ENCODE peak calls at places on chromosomes 6 and 20, in seven cellular contexts. K is lower lobe of right lung, G is lung, Q is BE2C, V is fibroblast of the aortic adventitia, M is B cell, O is RWPE1. Z is an unnamed sample.

GRCh38 chr6:146829792-146830565 is 231.2 kb downstream of the ADGB start:
- DNase-seq in G (no peak), Q (no peak), V (no peak), O (no peak), K (no peak), M (no peak), Z (no peak)

GRCh38 chr6:118725944-118726343 is 74.6 kb upstream of the CEP85L start:
- DNase-seq in O (no peak), K (no peak), V (no peak), G (no peak), Q (no peak), M (no peak), Z (peak)

GRCh38 chr6:49606696-49607390 is 29.8 kb downstream of the RHAG start:
- DNase-seq in Q (peak), G (no peak), O (peak), K (no peak), V (peak), M (no peak), Z (no peak)

GRCh38 chr6:15297895-15298590 is 52.2 kb downstream of the JARID2 start:
- DNase-seq in V (peak), G (no peak), O (no peak), Q (no peak), K (no peak), M (no peak), Z (no peak)

GRCh38 chr6:165646484-165646883 is 16.6 kb downstream of the PDE10A start:
- DNase-seq in V (no peak), M (no peak), O (no peak), K (no peak), G (no peak), Q (no peak), Z (no peak)

GRCh38 chr20:278607-279571 is 11.7 kb downstream of the C20orf96 start:
- DNase-seq in Q (no peak), V (no peak), O (peak), M (no peak), K (no peak), G (no peak), Z (no peak)

GRCh38 chr20:51092238-51092822 is 69.4 kb upstream of the KCNG1 start:
- DNase-seq in M (no peak), Q (no peak), G (no peak), V (no peak), K (no peak), O (no peak), Z (no peak)

GRCh38 chr6:80003841-80004198 is 629 bp upstream of the TTK start:
- DNase-seq in V (no peak), O (no peak), G (no peak), K (peak), M (peak), Q (peak), Z (peak)

GRCh38 chr6:132404736-132405135 is 3.5 kb upstream of the MOXD1 start:
- DNase-seq in M (no peak), K (no peak), V (no peak), Q (no peak), O (no peak), G (no peak), Z (no peak)

GRCh38 chr6:16756660-16757270 is 4.5 kb downstream of the ATXN1 start:
- DNase-seq in Q (no peak), O (no peak), V (no peak), G (no peak), K (no peak), M (no peak), Z (no peak)

GRCh38 chr6:105331927-105332326 is 71.0 kb downstream of the PREP start:
- DNase-seq in Q (no peak), M (no peak), G (no peak), O (no peak), V (no peak), K (no peak), Z (no peak)

GRCh38 chr20:44279228-44279627 is 31.8 kb downstream of the FITM2 start:
- DNase-seq in G (no peak), O (peak), K (no peak), M (peak), Q (no peak), V (peak), Z (no peak)

GRCh38 chr6:4914412-4915159 is 89.3 kb downstream of the RPP40 start:
- DNase-seq in G (no peak), M (no peak), Q (no peak), K (no peak), O (no peak), V (no peak), Z (peak)

GRCh38 chr6:50091641-50092040 is 41.9 kb upstream of the DEFB112 start:
- DNase-seq in V (no peak), M (no peak), Q (no peak), O (peak), G (no peak), K (no peak), Z (no peak)

GRCh38 chr6:136567688-136568087 is 17.5 kb upstream of the MAP7 start:
- DNase-seq in K (no peak), O (no peak), Q (no peak), G (no peak), V (no peak), M (no peak), Z (no peak)

GRCh38 chr20:34562643-34563042 is 4.1 kb downstream of the MAP1LC3A start:
- DNase-seq in G (no peak), K (no peak), V (no peak), O (no peak), M (no peak), Q (peak), Z (no peak)

GRCh38 chr6:111664565-111665039 is 58.9 kb upstream of the TRAF3IP2 start:
- DNase-seq in M (no peak), Q (no peak), V (peak), O (no peak), K (no peak), G (no peak), Z (no peak)

GRCh38 chr6:147709396-147710272 is 201.1 kb downstream of the SAMD5 start:
- DNase-seq in M (no peak), O (no peak), K (no peak), G (no peak), Q (no peak), V (no peak), Z (no peak)

GRCh38 chr20:32190608-32191415 is 16.7 kb downstream of the PLAGL2 start:
- DNase-seq in Q (no peak), O (no peak), K (no peak), G (no peak), M (no peak), V (no peak), Z (no peak)

GRCh38 chr6:151497935-151498726 is 4.3 kb downstream of the CCDC170 start:
- DNase-seq in O (no peak), Q (no peak), M (no peak), V (no peak), K (no peak), G (no peak), Z (no peak)

GRCh38 chr6:87237804-87238203 is 82.4 kb downstream of the ZNF292 start:
- DNase-seq in G (no peak), Q (no peak), M (no peak), V (peak), K (no peak), O (peak), Z (no peak)

GRCh38 chr20:33707668-33708067 is 12.4 kb downstream of the PXMP4 start:
- DNase-seq in Q (no peak), O (no peak), G (no peak), V (no peak), M (no peak), K (no peak), Z (no peak)

GRCh38 chr20:51667002-51667408 is 101.2 kb downstream of the ATP9A start:
- DNase-seq in O (no peak), Q (no peak), K (no peak), M (no peak), V (no peak), G (no peak), Z (peak)

GRCh38 chr20:2817891-2818595 is 1.9 kb downstream of the TMEM239 start:
- DNase-seq in G (no peak), M (no peak), V (peak), K (no peak), Q (no peak), O (no peak), Z (no peak)

GRCh38 chr20:40807771-40808170 is 118.7 kb upstream of the MAFB start:
- DNase-seq in V (no peak), G (no peak), M (no peak), Q (no peak), K (no peak), O (no peak), Z (no peak)

GRCh38 chr20:38973546-38974120 is 11.5 kb downstream of the DHX35 start:
- DNase-seq in G (no peak), Q (no peak), O (no peak), M (no peak), K (no peak), V (no peak), Z (no peak)

GRCh38 chr6:76697585-76697984 is 625.1 kb upstream of the IMPG1 start:
- DNase-seq in V (peak), O (peak), G (no peak), M (no peak), K (no peak), Q (no peak), Z (no peak)

GRCh38 chr6:159535629-159536028 is 157.4 kb downstream of the SOD2 start:
- DNase-seq in O (no peak), M (no peak), Q (no peak), K (no peak), V (peak), G (no peak), Z (no peak)

GRCh38 chr6:136750821-136751220 is 41.5 kb downstream of the MAP3K5 start:
- DNase-seq in V (peak), Q (no peak), M (no peak), O (no peak), G (no peak), K (no peak), Z (no peak)

GRCh38 chr20:48697845-48698491 is 129.8 kb downstream of the PREX1 start:
- DNase-seq in O (peak), V (peak), G (peak), K (peak), Q (peak), M (no peak), Z (no peak)

DNA sequence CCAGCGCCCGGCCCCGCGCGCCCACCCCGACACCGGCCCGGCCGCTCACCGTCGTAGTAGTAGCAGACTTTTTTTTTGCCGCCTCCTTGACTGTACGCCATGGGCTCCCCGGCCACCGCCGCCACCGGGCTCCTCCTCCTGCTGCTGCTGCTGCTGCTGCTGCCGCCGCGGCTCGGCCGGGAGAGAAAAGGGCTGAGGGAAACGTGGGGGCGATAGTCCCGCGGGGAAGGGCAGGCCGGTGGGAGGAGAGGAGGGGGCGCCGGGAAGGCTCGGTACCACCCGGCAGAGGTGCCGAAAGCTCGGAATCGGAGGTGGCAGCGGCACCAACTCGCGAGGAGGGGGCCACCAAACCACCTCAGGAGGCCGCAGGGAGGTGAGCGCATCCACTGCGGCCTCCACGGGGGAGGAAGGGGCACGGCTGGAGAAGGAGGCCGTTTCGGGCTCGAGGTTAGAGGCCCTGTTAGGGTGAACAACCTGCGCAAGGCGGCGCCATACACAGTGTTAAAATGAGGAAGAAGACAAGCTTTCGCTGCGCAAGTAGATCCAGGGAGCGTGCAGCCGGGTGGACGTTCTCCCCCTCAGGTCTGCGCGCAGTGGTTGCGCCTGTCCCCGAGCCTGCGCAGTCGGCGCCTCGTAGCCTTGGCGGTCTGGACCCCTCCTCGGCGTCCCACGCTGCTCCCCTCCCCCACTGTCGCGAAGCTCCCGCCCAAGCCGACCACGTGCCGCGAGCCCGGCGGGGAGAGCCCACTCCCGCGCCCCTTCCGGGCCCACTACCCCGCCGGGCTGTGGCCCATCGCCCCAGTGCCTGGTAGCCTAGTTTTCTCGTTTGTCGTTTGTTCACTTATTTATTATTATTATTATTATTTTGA is at the start of gene HDAC2:
- DNase-seq in G (peak), K (peak), V (peak), Q (peak), O (peak), M (peak), Z (peak)
- TF ChIP-seq CTCF in G (no peak), K (no peak), V (no peak), Q (peak), O (no peak), M (peak), Z (no peak)

GRCh38 chr20:37545516-37545915 is 17.8 kb upstream of the BLCAP start:
- DNase-seq in G (no peak), V (no peak), K (no peak), O (no peak), Q (no peak), M (no peak), Z (no peak)

GRCh38 chr20:37542281-37542680 is 14.6 kb upstream of the BLCAP start:
- DNase-seq in M (no peak), K (no peak), O (no peak), V (no peak), G (no peak), Q (no peak), Z (no peak)

GRCh38 chr20:37541326-37541725 is 13.7 kb upstream of the BLCAP start:
- DNase-seq in O (no peak), G (no peak), K (no peak), M (no peak), V (no peak), Q (no peak), Z (no peak)

GRCh38 chr20:37544386-37544785 is 16.7 kb upstream of the BLCAP start:
- DNase-seq in K (no peak), G (no peak), M (no peak), V (no peak), Q (no peak), O (no peak), Z (no peak)

GRCh38 chr20:37543828-37544227 is 16.2 kb upstream of the BLCAP start:
- DNase-seq in K (no peak), O (peak), Q (no peak), V (peak), M (no peak), G (no peak), Z (no peak)
- TF ChIP-seq CTCF in K (no peak), O (peak), Q (peak), V (peak), M (no peak), G (no peak), Z (no peak)

DNA sequence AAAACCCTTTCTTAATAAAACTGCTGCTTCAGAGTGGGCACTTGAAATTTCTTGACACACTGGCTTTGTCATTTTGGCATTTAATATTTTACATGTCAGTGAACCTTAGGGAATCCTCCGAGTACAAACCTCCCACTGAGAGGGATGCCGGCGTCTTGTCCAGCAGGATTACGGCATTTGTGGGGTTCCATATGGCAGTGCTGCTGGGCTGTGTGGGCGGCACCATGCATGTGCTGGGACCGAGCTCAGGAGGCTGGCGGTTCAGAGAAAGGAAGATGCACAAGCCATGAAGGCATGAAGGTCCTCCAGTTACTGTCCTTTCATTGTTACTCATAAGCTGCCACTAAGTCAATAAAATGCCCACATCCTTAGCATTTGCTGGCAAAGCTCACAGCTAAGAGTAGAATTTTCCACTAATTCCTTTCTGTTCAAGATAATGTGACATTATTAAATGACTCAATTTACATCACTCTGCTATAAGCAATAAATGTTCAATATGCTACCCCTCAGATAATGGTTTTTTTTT is 61.4 kb downstream of the LY86 start:
- DNase-seq in G (no peak), O (no peak), M (no peak), Q (no peak), K (no peak), V (no peak), Z (no peak)
- TF ChIP-seq CTCF in G (no peak), O (no peak), M (no peak), Q (no peak), K (no peak), V (no peak), Z (no peak)

GRCh38 chr6:152954443-152954842 is 28.4 kb downstream of the FBXO5 start:
- DNase-seq in G (no peak), Q (no peak), K (no peak), O (no peak), V (no peak), M (no peak), Z (no peak)

GRCh38 chr6:152948150-152948768 is 34.6 kb downstream of the FBXO5 start:
- DNase-seq in K (no peak), V (peak), O (peak), Q (peak), G (no peak), M (peak), Z (no peak)

GRCh38 chr6:152952045-152952444 is 30.8 kb downstream of the FBXO5 start:
- DNase-seq in O (peak), Q (no peak), M (no peak), V (peak), G (no peak), K (no peak), Z (no peak)

GRCh38 chr6:152950240-152950639 is 32.6 kb downstream of the FBXO5 start:
- DNase-seq in V (no peak), K (no peak), M (no peak), G (no peak), Q (no peak), O (no peak), Z (no peak)

DNA sequence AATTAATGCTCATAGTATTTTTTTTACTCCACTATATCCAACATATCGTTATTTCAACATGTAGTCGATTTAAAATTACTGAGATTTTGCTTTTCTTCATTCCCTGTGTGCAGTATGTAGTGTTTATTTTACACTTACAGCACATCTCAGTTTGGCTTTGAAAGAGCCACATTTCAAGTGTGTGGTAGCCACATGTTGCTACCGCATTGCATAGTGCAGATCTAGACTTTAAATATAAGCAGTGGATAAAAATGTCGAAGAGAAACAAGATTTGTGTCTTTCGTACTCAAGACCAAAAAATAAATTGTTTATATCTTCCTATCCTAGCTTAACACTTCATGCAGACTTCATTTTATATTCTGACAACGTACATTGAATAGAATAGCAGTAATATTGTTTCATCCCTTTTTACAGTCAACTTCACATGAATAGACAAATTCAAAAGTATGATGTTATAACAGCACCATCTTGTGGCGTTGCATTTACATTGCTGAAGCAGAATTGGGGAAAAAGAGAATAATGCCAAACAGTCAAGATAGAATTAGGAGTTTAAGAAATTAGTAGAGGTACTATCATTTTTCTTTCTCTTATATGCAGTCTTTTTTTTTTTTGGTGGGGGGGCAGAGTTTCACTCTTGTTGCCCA is 29.9 kb downstream of the FBXO5 start:
- DNase-seq in O (peak), Q (peak), M (no peak), K (no peak), V (peak), G (no peak), Z (no peak)
- TF ChIP-seq CTCF in O (peak), Q (peak), M (peak), K (peak), V (peak), G (no peak), Z (no peak)

DNA sequence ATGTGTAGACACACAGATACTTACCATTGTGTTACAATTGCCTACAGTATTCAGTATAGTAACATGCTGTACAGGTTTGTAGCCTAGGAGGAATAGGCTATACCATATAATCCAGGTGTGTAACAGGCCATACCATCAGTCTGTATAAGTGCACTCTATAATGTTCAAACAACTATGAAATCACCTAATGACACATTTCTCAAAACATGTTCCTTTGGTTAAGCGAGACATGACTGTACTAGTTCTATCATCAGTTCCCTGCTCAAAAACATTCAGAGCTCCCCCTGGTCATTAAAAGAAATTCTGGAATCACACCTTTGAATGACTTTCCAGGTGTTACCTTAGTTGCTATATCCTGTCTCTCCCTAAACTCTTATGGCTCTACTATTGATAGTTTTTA is 70.4 kb upstream of the SLC2A12 start:
- DNase-seq in O (no peak), Q (no peak), K (no peak), M (no peak), G (no peak), V (no peak), Z (no peak)
- TF ChIP-seq CTCF in O (no peak), Q (no peak), K (no peak), M (no peak), G (no peak), V (no peak), Z (no peak)